ENCODE peak calls at places on chromosomes 6 and 20, in six cellular contexts. D, M, R, Q, X and J are unnamed samples.

GRCh38 chr6:32148722-32149576 is 2.8 kb downstream of the PRRT1 start:
- DNase-seq in M (no peak), D (peak; percentile 25), X (peak; percentile 79), Q (no peak), R (no peak), J (peak; percentile 60)

GRCh38 chr20:56820984-56821383 is 191.9 kb downstream of the TFAP2C start:
- DNase-seq in X (no peak), M (no peak), R (no peak), Q (no peak), D (no peak), J (no peak)

GRCh38 chr6:137923866-137924616 is 57.0 kb downstream of the TNFAIP3 start:
- DNase-seq in M (no peak), Q (peak; percentile 70), D (no peak), X (no peak), R (no peak), J (no peak)

GRCh38 chr6:11197175-11197535 is 35.3 kb downstream of the NEDD9 start:
- DNase-seq in M (no peak), D (peak; percentile 92), R (peak; percentile 91), X (no peak), Q (no peak), J (peak; percentile 92)

GRCh38 chr20:24079661-24080412 is 91.3 kb upstream of the GGTLC1 start:
- DNase-seq in Q (peak; percentile 70), R (no peak), D (no peak), X (no peak), M (no peak), J (no peak)

GRCh38 chr6:35396991-35397390 is 54.6 kb downstream of the PPARD start:
- DNase-seq in D (peak; percentile 34), Q (peak; percentile 40), R (no peak), M (no peak), X (no peak), J (peak; percentile 36)

GRCh38 chr6:138267971-138268895 is 49.9 kb upstream of the PBOV1 start:
- DNase-seq in X (no peak), D (no peak), M (no peak), R (no peak), Q (no peak), J (no peak)

GRCh38 chr20:18019068-18019467 is 38.6 kb downstream of the OVOL2 start:
- DNase-seq in R (no peak), X (no peak), Q (no peak), M (no peak), D (no peak), J (no peak)

GRCh38 chr20:33030569-33030968 is 879 bp upstream of the BPIFB6 start:
- DNase-seq in Q (no peak), X (no peak), R (no peak), M (no peak), D (no peak), J (no peak)

GRCh38 chr6:86331889-86332288 is 605.4 kb upstream of the HTR1E start:
- DNase-seq in X (no peak), D (no peak), R (no peak), M (no peak), Q (no peak), J (no peak)

GRCh38 chr6:19836799-19837510 is at the start of gene ID4:
- DNase-seq in X (peak; percentile 93), D (peak; percentile 97), Q (no peak), R (peak; percentile 77), M (peak; percentile 93), J (peak; percentile 96)

GRCh38 chr6:139380168-139380567 is 5.7 kb upstream of the CITED2 start:
- DNase-seq in Q (no peak), R (no peak), D (no peak), X (no peak), M (no peak), J (no peak)

GRCh38 chr6:13615802-13616140 is 636 bp downstream of the NOL7 start:
- DNase-seq in D (no peak), R (no peak), Q (no peak), X (peak; percentile 23), M (peak; percentile 36), J (no peak)

GRCh38 chr6:13613029-13613594 is 2.0 kb upstream of the NOL7 start:
- DNase-seq in Q (no peak), M (no peak), R (no peak), D (no peak), X (no peak), J (no peak)

GRCh38 chr6:13614926-13615801 is at the start of gene NOL7:
- DNase-seq in D (peak; percentile 97), M (peak; percentile 98), R (peak; percentile 91), Q (peak; percentile 91), X (peak; percentile 97), J (peak; percentile 98)

GRCh38 chr6:13614126-13614925 is 809 bp upstream of the NOL7 start:
- DNase-seq in Q (peak; percentile 52), R (no peak), X (peak; percentile 22), D (peak; percentile 60), M (no peak), J (no peak)

DNA sequence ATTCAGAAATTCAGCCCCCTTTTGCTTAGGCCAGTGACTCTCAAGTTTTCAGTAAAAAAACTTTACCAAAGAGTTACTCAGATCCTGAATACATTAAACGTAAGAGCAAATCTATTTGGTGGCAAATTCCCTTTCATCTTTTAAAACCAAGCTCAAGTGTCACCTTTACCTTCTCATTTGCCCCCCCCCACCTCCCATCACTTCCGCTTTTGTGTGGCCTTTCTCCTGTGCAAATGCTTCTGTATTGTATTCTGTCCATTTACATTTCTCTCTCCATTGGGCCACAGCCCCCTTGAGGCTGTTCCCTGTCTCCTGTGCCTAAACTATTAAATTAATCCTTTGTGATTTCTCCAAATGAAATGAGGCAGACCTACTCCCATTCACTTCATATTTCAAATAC is 1.9 kb downstream of the NOL7 start:
- DNase-seq in D (no peak), X (no peak), M (no peak), Q (no peak), R (no peak), J (no peak)
- TF ChIP-seq CTCF in D (no peak), X (no peak), M (no peak), Q (no peak), R (no peak), J (no peak)

DNA sequence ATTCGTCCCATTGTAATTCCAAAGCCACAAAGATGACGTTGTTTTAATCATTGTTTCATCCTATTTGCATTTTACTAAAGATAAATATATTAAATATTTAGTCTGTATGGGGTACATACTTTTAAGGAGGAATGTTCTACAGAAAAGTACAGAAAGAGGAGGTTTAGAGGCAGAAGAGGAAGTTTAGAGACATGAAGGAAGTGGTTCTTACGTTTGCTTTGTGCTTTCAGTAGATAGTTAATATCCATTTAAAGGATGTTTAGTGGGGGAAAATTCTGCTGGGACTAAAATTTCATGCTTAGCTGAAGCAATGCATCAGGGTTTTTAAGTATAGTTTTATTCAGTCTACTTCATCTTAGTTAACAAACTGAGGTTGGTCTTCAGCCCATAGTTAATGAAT is 116.6 kb downstream of the CRYBG1 start:
- DNase-seq in D (peak; percentile 45), R (no peak), M (no peak), X (no peak), Q (no peak), J (no peak)
- H3K4me3 ChIP-seq in D (no peak overlapping the region), R (no peak overlapping the region), M (no peak overlapping the region), X (no peak overlapping the region), Q (no peak overlapping the region), J (no peak overlapping the region)

DNA sequence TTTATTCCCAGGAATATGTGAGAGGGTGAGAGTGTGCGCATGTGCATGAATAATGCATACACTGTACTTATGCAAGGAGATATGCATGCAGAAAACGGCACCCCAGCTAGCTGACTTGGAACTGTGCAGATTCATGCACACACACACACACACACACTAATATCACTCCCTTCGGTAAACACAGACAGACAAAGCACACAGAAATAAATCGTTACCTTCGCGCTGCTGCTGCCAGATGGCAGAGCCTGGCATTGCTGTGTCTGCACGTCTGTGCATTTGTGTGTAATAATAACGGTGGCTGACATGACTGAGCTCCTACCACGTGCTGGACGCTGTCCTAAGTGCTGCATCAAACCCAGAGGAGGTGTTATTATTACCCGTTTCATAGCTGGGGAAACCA is 36.8 kb downstream of the PREX1 start:
- DNase-seq in D (peak; percentile 38), R (no peak), M (no peak), Q (peak; percentile 25), X (no peak), J (peak; percentile 36)
- TF ChIP-seq CTCF in D (no peak), R (no peak), M (no peak), Q (no peak), X (no peak), J (no peak)

DNA sequence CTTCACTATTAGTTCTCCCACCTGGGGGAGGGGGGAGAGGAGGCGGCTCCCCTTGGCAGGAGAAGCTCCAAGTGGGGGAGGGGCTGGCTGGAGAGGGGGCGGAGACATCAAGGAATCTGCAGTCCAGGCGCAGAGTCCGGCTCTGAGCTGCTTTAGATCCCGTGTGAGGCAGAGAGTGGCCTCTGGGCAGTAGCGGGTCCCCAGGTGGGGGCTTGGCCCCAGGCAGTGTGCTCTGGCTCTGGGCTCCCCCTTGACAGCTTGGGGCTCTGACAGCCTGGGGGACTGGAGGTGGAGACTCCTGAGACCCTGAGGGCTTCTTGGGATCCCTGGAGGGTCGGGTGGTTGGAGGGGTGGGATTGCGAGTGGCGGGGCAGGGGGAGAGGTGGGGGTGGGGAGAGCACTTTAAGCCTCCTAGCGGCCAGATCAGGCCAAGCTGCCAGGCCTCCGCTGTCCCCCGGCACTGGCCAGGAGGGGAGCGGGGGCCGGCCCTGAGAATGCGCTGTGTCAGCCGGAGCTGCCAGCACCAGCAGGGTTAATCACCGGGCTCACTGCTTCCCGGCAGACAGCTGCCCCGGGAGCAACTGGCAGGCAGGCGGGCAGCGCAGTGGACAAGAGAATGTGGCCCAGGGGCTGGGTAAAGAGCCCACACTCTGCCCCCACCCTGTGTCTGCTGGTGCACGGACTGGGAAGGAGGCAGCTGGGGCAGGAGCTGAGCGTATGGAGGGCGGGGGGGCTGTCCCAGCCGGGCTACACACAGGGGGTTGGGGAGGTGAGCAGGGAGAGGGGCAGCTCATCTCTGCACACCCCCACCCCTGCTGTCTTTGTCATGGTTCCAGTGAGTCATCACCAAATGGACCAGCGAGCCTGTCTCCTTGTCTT is 1.8 kb upstream of the LAMA5 start:
- DNase-seq in M (peak; percentile 62), Q (peak; percentile 53), X (no peak), D (peak; percentile 51), R (no peak), J (peak; percentile 57)
- H3K4me3 ChIP-seq in M (peak overlapping the region; percentile 14), Q (peak overlapping the region; percentile 58), X (no peak overlapping the region), D (no peak overlapping the region), R (peak overlapping the region; percentile 36), J (no peak overlapping the region)

DNA sequence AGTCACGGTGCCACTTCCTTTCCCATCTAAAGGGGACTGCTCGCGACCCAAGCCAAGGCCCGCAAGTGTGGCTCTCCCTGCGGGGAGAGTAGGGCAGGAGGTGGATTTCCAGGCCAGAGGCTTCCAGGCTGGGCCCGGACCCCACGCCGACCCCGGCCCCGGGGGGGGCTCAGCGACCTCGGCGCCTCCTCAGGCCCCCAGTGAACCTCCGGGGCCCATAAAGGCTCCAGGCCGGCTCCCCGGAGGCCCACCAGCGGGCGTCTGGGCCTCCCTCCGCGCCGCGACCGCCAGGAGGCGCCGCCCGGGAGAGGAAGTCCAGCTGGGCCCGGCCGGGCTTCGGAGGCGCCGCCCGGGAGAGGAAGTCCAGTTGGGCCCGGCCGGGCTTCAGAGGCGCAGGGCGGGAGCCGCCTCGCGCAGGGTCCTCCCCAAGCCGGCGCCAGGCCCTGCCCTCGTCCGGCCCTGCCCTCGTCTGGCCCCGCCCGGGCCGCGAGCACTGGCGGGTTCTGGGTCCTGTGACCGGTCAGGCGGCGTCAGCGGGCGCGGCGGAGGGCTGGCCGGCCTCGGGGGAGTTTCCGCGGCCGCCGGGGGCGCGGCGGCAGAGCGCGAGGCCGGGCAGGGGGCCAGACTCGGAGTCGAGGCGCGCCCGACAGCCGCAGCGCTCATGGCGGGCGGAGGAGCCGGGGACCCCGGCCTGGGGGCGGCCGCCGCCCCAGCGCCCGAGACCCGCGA is at the start of gene RAB32:
- DNase-seq in R (peak; percentile 53), M (peak; percentile 93), Q (peak; percentile 73), D (peak; percentile 95), X (peak; percentile 87), J (peak; percentile 94)
- TF ChIP-seq CTCF in R (peak; percentile 74), M (peak; percentile 70), Q (peak; percentile 67), D (peak; percentile 71), X (no peak), J (peak; percentile 48)